ENCODE peak calls at places on chromosomes 5 and 9, in nine cellular contexts. H, K, G, I, P, C, Y, T and W are unnamed samples.
A peak's percentile ranks its signal among the peaks of the same experiment; 100 is the strongest.

GRCh38 chr9:136051568-136052432 is 43.3 kb downstream of the NACC2 start:
- DNase-seq in H (peak; percentile 87), K (no peak), G (peak; percentile 58), I (peak; percentile 85), P (no peak), C (peak; percentile 84), Y (peak; percentile 83), T (no peak), W (peak; percentile 92)

GRCh38 chr9:1049641-1050040 is 516 bp upstream of the DMRT2 start:
- DNase-seq in H (no peak), K (no peak), G (no peak), I (no peak), P (no peak), C (no peak), Y (no peak), T (peak; percentile 50), W (no peak)

GRCh38 chr9:4068914-4069313 is 231.0 kb downstream of the GLIS3 start:
- DNase-seq in H (no peak), K (no peak), G (no peak), I (no peak), P (no peak), C (no peak), Y (no peak), T (no peak), W (no peak)

GRCh38 chr9:123174887-123175518 is 93.4 kb downstream of the STRBP start:
- DNase-seq in H (no peak), K (no peak), G (no peak), I (no peak), P (no peak), C (no peak), Y (no peak), T (peak; percentile 93), W (no peak)

GRCh38 chr5:173412566-173412965 is 84.4 kb upstream of the STC2 start:
- DNase-seq in H (peak; percentile 28), K (no peak), G (no peak), I (no peak), P (no peak), C (no peak), Y (no peak), T (no peak), W (no peak)

GRCh38 chr5:103362211-103362610 is 103.6 kb downstream of the MACIR start:
- DNase-seq in H (no peak), K (no peak), G (no peak), I (no peak), P (no peak), C (no peak), Y (no peak), T (no peak), W (no peak)

GRCh38 chr5:12614608-12615007 is 710.4 kb upstream of the CTNND2 start:
- DNase-seq in H (no peak), K (no peak), G (no peak), I (no peak), P (no peak), C (no peak), Y (no peak), T (no peak), W (no peak)

GRCh38 chr5:72109625-72110024 is 2.4 kb downstream of the MAP1B start:
- DNase-seq in H (peak; percentile 28), K (no peak), G (no peak), I (no peak), P (no peak), C (no peak), Y (no peak), T (no peak), W (no peak)

GRCh38 chr9:95505676-95506437 is 10.9 kb downstream of the PTCH1 start:
- DNase-seq in H (peak; percentile 41), K (peak; percentile 71), G (peak; percentile 85), I (no peak), P (peak; percentile 51), C (no peak), Y (peak; percentile 87), T (peak; percentile 81), W (peak; percentile 35)

GRCh38 chr5:76874088-76874581 is 24.3 kb downstream of the S100Z start:
- DNase-seq in H (no peak), K (no peak), G (no peak), I (no peak), P (no peak), C (no peak), Y (no peak), T (peak; percentile 98), W (no peak)

GRCh38 chr5:14807471-14807870 is 64.1 kb downstream of the ANKH start:
- DNase-seq in H (no peak), K (no peak), G (no peak), I (no peak), P (no peak), C (no peak), Y (no peak), T (no peak), W (no peak)

GRCh38 chr9:5269249-5269715 is 35.2 kb downstream of the RLN2 start:
- DNase-seq in H (no peak), K (no peak), G (no peak), I (no peak), P (no peak), C (no peak), Y (no peak), T (no peak), W (peak; percentile 33)

GRCh38 chr5:165624547-165624946 is 2119.1 kb downstream of the MAT2B start:
- DNase-seq in H (no peak), K (no peak), G (no peak), I (no peak), P (no peak), C (no peak), Y (no peak), T (no peak), W (no peak)

GRCh38 chr5:172007795-172008465 is 1.5 kb upstream of the FBXW11 start:
- DNase-seq in H (no peak), K (no peak), G (peak; percentile 33), I (no peak), P (no peak), C (peak; percentile 74), Y (no peak), T (no peak), W (no peak)

DNA sequence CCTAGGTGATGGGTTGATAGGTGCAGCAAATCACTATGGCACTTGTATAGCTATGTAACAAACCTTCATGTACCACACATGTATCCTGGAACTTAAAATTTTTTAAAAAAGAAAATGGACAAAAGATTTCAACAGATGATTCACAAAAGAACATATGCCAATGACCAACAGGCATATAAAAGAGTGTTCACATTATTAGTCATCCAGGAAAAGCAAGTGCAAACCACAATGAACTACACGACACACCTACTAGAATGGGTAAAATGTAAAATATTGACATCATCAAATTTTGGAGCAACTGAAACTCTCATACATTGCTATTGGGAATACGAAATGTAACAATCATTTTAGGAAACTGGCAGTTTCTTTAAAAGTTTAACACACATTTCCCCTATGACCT is 109.9 kb downstream of the YIPF5 start:
- DNase-seq in H (no peak), K (no peak), G (no peak), I (peak; percentile 48), P (no peak), C (no peak), Y (no peak), T (no peak), W (no peak)
- H3K27ac ChIP-seq in H (no peak overlapping the region), K (no peak overlapping the region), G (no peak overlapping the region), I (peak overlapping the region; percentile 13), P (no peak overlapping the region), C (no peak overlapping the region), Y (no peak overlapping the region), T (no peak overlapping the region), W (no peak overlapping the region)

GRCh38 chr5:9851458-9851857 is 221.3 kb upstream of the TAS2R1 start:
- DNase-seq in H (no peak), K (no peak), G (no peak), I (peak; percentile 3), P (no peak), C (no peak), Y (no peak), T (no peak), W (peak; percentile 8)
- H3K27ac ChIP-seq in H (no peak overlapping the region), K (no peak overlapping the region), G (no peak overlapping the region), I (no peak overlapping the region), P (no peak overlapping the region), C (no peak overlapping the region), Y (no peak overlapping the region), T (no peak overlapping the region), W (no peak overlapping the region)

GRCh38 chr9:98120476-98120875 is 1.5 kb upstream of the TRIM14 start:
- DNase-seq in H (no peak), K (no peak), G (no peak), I (no peak), P (no peak), C (no peak), Y (peak; percentile 25), T (no peak), W (no peak)

GRCh38 chr9:98118640-98119601 is at the start of gene TRIM14:
- DNase-seq in H (no peak), K (peak; percentile 54), G (peak; percentile 53), I (no peak), P (peak; percentile 71), C (peak; percentile 94), Y (peak; percentile 87), T (peak; percentile 59), W (no peak)

GRCh38 chr9:98121096-98121495 is 2.1 kb upstream of the TRIM14 start:
- DNase-seq in H (no peak), K (no peak), G (no peak), I (no peak), P (no peak), C (no peak), Y (no peak), T (peak; percentile 19), W (peak; percentile 61)

GRCh38 chr9:98117984-98118639 is 910 bp downstream of the TRIM14 start:
- DNase-seq in H (no peak), K (no peak), G (no peak), I (no peak), P (peak; percentile 73), C (no peak), Y (peak; percentile 41), T (peak; percentile 81), W (no peak)
- H3K27ac ChIP-seq in H (no peak overlapping the region), K (no peak overlapping the region), G (no peak overlapping the region), I (peak overlapping the region; percentile 53), P (peak overlapping the region; percentile 92), C (peak overlapping the region; percentile 96), Y (peak overlapping the region; percentile 82), T (peak overlapping the region; percentile 73), W (no peak overlapping the region)

GRCh38 chr5:170307575-170308465 is 10.2 kb upstream of the LCP2 start:
- DNase-seq in H (no peak), K (peak; percentile 87), G (peak; percentile 69), I (peak; percentile 90), P (no peak), C (peak; percentile 84), Y (peak; percentile 80), T (no peak), W (peak; percentile 6)
- H3K27ac ChIP-seq in H (no peak overlapping the region), K (peak overlapping the region; percentile 87), G (peak overlapping the region; percentile 11), I (peak overlapping the region; percentile 15), P (no peak overlapping the region), C (peak overlapping the region; percentile 82), Y (peak overlapping the region; percentile 20), T (no peak overlapping the region), W (peak overlapping the region; percentile 10)

GRCh38 chr9:92333288-92333634 is 7.5 kb downstream of the CENPP start:
- DNase-seq in H (no peak), K (no peak), G (no peak), I (no peak), P (no peak), C (no peak), Y (no peak), T (no peak), W (no peak)
- H3K27ac ChIP-seq in H (no peak overlapping the region), K (peak overlapping the region; percentile 2), G (no peak overlapping the region), I (no peak overlapping the region), P (no peak overlapping the region), C (no peak overlapping the region), Y (no peak overlapping the region), T (no peak overlapping the region), W (no peak overlapping the region)